ENCODE peak calls at places on chromosome 2, in five cellular contexts. J, K, O, F and C are unnamed samples.

GRCh38 chr2:124804014-124804940 is 779.2 kb downstream of the CNTNAP5 start:
- DNase-seq in J (no peak), K (no peak), O (no peak), F (peak), C (no peak)

GRCh38 chr2:60174146-60174545 is 379.3 kb downstream of the BCL11A start:
- DNase-seq in J (no peak), K (no peak), O (no peak), F (peak), C (no peak)

GRCh38 chr2:136116813-136117390 is 1.0 kb downstream of the CXCR4 start:
- DNase-seq in J (no peak), K (no peak), O (peak), F (no peak), C (no peak)

GRCh38 chr2:59774821-59775463 is 778.5 kb downstream of the BCL11A start:
- DNase-seq in J (no peak), K (no peak), O (no peak), F (no peak), C (no peak)

GRCh38 chr2:205358351-205358815 is 323.9 kb upstream of the NRP2 start:
- DNase-seq in J (no peak), K (no peak), O (no peak), F (peak), C (no peak)

GRCh38 chr2:95346738-95347671 is 49.9 kb downstream of the KCNIP3 start:
- DNase-seq in J (no peak), K (no peak), O (no peak), F (peak), C (no peak)

GRCh38 chr2:120820885-120821279 is 85.2 kb downstream of the GLI2 start:
- DNase-seq in J (no peak), K (peak), O (no peak), F (no peak), C (no peak)

GRCh38 chr2:204749319-204749718 is 204.0 kb downstream of the PARD3B start:
- DNase-seq in J (no peak), K (no peak), O (no peak), F (peak), C (no peak)

GRCh38 chr2:46315103-46315890 is 18.1 kb downstream of the EPAS1 start:
- DNase-seq in J (peak), K (peak), O (no peak), F (peak), C (peak)

GRCh38 chr2:179541586-179541985 is 277.0 kb upstream of the SESTD1 start:
- DNase-seq in J (no peak), K (no peak), O (no peak), F (no peak), C (no peak)

GRCh38 chr2:155733091-155733870 is 599.2 kb downstream of the NR4A2 start:
- DNase-seq in J (no peak), K (no peak), O (no peak), F (peak), C (no peak)

GRCh38 chr2:102932521-102932920 is 170.7 kb downstream of the TMEM182 start:
- DNase-seq in J (no peak), K (no peak), O (no peak), F (peak), C (no peak)

GRCh38 chr2:207531024-207531411 is 1.3 kb downstream of the CREB1 start:
- DNase-seq in J (no peak), K (no peak), O (peak), F (no peak), C (no peak)

GRCh38 chr2:170084820-170085475 is 93.0 kb upstream of the MYO3B start:
- DNase-seq in J (no peak), K (no peak), O (no peak), F (no peak), C (no peak)

GRCh38 chr2:65416945-65417344 is 15.5 kb downstream of the SPRED2 start:
- DNase-seq in J (peak), K (no peak), O (peak), F (no peak), C (peak)

GRCh38 chr2:99971326-99971965 is 170.9 kb downstream of the AFF3 start:
- DNase-seq in J (no peak), K (no peak), O (no peak), F (no peak), C (no peak)

GRCh38 chr2:241908686-241909420 is 39.3 kb downstream of the RTP5 start:
- DNase-seq in J (no peak), K (no peak), O (no peak), F (no peak), C (no peak)

GRCh38 chr2:183049420-183049819 is 11.2 kb upstream of the NCKAP1 start:
- DNase-seq in J (no peak), K (no peak), O (no peak), F (no peak), C (no peak)

GRCh38 chr2:126994340-126994777 is 95.7 kb downstream of the TEX51 start:
- DNase-seq in J (no peak), K (no peak), O (no peak), F (no peak), C (no peak)

GRCh38 chr2:189574793-189575475 is 5.7 kb downstream of the SLC40A1 start:
- DNase-seq in J (no peak), K (no peak), O (no peak), F (no peak), C (no peak)

GRCh38 chr2:205462681-205463345 is 219.5 kb upstream of the NRP2 start:
- DNase-seq in J (no peak), K (no peak), O (no peak), F (peak), C (no peak)

GRCh38 chr2:63555299-63555698 is 33.0 kb downstream of the WDPCP start:
- DNase-seq in J (no peak), K (no peak), O (no peak), F (no peak), C (no peak)

GRCh38 chr2:150787353-150788098 is 300.1 kb upstream of the RND3 start:
- DNase-seq in J (no peak), K (no peak), O (no peak), F (no peak), C (no peak)

GRCh38 chr2:28356095-28356911 is 36.4 kb upstream of the FOSL2 start:
- DNase-seq in J (peak), K (peak), O (no peak), F (peak), C (peak)

GRCh38 chr2:54255230-54256090 is 569 bp downstream of the TSPYL6 start:
- DNase-seq in J (no peak), K (no peak), O (no peak), F (no peak), C (no peak)

GRCh38 chr2:240146591-240147278 is 6.3 kb upstream of the OTOS start:
- DNase-seq in J (no peak), K (no peak), O (no peak), F (no peak), C (no peak)

GRCh38 chr2:209476367-209477191 is 52.7 kb downstream of the MAP2 start:
- DNase-seq in J (no peak), K (no peak), O (no peak), F (peak), C (no peak)

GRCh38 chr2:246489-247145 is 17.2 kb downstream of the SH3YL1 start:
- DNase-seq in J (peak), K (peak), O (no peak), F (peak), C (peak)
- TF ChIP-seq CTCF in J (peak), K (peak), O (peak), F (peak), C (peak)

DNA sequence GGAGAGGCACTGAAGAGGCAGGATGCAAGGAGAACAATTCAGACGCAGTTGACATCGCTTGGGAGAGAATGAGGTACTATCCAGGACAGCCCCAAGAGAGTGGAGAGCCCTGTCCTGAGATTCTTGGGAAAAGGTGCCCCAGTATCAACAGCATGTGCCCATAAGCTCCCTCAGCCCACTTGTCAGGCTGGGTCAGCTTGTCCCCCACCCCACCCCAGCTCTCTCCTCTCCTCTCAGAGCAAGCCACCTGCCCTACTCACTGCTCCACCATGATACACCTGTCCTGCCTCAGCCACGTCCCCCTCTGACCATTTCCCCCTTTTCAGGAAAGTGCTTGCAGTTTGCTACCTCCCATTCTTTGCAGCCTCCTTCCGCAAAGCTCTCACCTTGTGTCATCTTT is 111.8 kb downstream of the XRCC5 start:
- DNase-seq in J (no peak), K (no peak), O (no peak), F (no peak), C (no peak)
- H3K4me3 ChIP-seq in J (no peak), K (no peak), O (no peak), F (no peak), C (no peak)

GRCh38 chr2:26633993-26634392 is 7.2 kb downstream of the CIB4 start:
- DNase-seq in J (no peak), K (no peak), O (no peak), F (no peak), C (no peak)
- TF ChIP-seq CTCF in J (no peak), K (no peak), O (no peak), F (no peak), C (no peak)

DNA sequence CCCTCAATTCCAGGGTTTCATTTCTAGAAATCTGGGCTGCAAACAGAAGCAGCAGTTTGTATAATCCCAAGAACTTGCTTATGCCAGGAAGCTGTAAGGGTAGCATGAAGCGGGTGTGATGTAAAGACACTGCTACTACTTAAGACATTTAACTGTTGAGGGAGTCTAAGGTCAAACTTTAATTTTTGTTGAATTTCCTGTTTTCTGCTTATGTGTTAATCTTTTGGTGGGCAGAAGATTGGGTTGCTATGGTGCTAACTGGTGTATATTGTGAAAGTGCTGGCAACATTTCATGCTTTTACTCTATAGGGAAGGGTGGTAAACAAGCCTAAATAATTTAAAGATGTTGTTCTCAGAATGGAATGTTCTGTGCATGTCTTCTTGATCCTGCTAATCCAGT is 2.7 kb downstream of the NCOA1 start:
- DNase-seq in J (no peak), K (no peak), O (no peak), F (no peak), C (no peak)
- H3K4me3 ChIP-seq in J (no peak), K (no peak), O (no peak), F (no peak), C (no peak)

GRCh38 chr2:237383991-237384671 is 29.8 kb downstream of the COL6A3 start:
- DNase-seq in J (no peak), K (peak), O (no peak), F (no peak), C (no peak)
- TF ChIP-seq CTCF in J (no peak), K (no peak), O (no peak), F (no peak), C (no peak)

GRCh38 chr2:45162711-45163110 is 153.5 kb upstream of the SIX2 start:
- DNase-seq in J (no peak), K (no peak), O (no peak), F (no peak), C (no peak)
- H3K4me3 ChIP-seq in J (no peak), K (no peak), O (no peak), F (no peak), C (no peak)